ENCODE peak calls at places on chromosomes 2 and 18, in ten cellular contexts. I is effector memory CD4-positive, alpha-beta T cell; U is GM23248; O is lower lobe of right lung; K is spleen; M is K562; X is colonic mucosa; T is transverse colon; H is cardiac muscle cell; S is CD4-positive, alpha-beta memory T cell. P is an unnamed sample.

GRCh38 chr2:109460553-109461324 is 153.0 kb downstream of the SEPTIN10 start:
- DNase-seq in U (no peak), O (no peak), K (peak; percentile 32), S (no peak), H (no peak), M (no peak), T (no peak), X (no peak), I (no peak), P (no peak)

GRCh38 chr2:192410319-192410718 is 215.6 kb upstream of the TMEFF2 start:
- DNase-seq in O (no peak), S (no peak), K (no peak), U (no peak), M (no peak), I (no peak), T (no peak), X (no peak), H (no peak), P (no peak)

GRCh38 chr2:27920148-27920885 is 29.8 kb downstream of the BABAM2 start:
- DNase-seq in X (no peak), H (peak; percentile 85), I (no peak), U (no peak), T (no peak), K (no peak), O (no peak), S (peak; percentile 65), M (no peak), P (no peak)

GRCh38 chr2:62785810-62786593 is 80.5 kb downstream of the EHBP1 start:
- DNase-seq in T (no peak), U (peak; percentile 66), M (no peak), K (no peak), O (no peak), H (peak; percentile 62), S (no peak), X (no peak), I (no peak), P (no peak)

GRCh38 chr2:233142355-233142897 is 82.3 kb downstream of the INPP5D start:
- DNase-seq in H (no peak), U (no peak), X (no peak), K (peak; percentile 68), S (peak; percentile 43), T (no peak), I (no peak), M (no peak), O (no peak), P (no peak)

GRCh38 chr2:120238728-120239487 is 13.7 kb upstream of the RALB start:
- DNase-seq in X (peak; percentile 90), I (no peak), K (peak; percentile 78), M (peak; percentile 55), H (peak; percentile 48), O (no peak), S (no peak), T (peak; percentile 89), U (peak; percentile 97), P (peak; percentile 86)

GRCh38 chr2:23498941-23499340 is 114.0 kb downstream of the KLHL29 start:
- DNase-seq in M (no peak), H (peak; percentile 69), O (no peak), I (no peak), T (no peak), U (peak; percentile 44), K (no peak), S (no peak), X (no peak), P (no peak)

GRCh38 chr2:180604077-180604476 is 376.3 kb upstream of the UBE2E3 start:
- DNase-seq in H (peak; percentile 19), T (peak; percentile 13), O (no peak), X (peak; percentile 18), I (no peak), K (no peak), U (peak; percentile 19), M (no peak), S (peak; percentile 17), P (no peak)

GRCh38 chr2:85695691-85696668 is 1.8 kb downstream of the GNLY start:
- DNase-seq in X (no peak), M (no peak), O (no peak), K (no peak), S (no peak), T (no peak), U (no peak), H (no peak), I (no peak), P (no peak)
- H3K4me3 ChIP-seq in X (no peak overlapping the region), M (no peak overlapping the region), O (no peak overlapping the region), K (no peak overlapping the region), S (no peak overlapping the region), T (no peak overlapping the region), U (no peak overlapping the region), H (no peak overlapping the region), I (no peak overlapping the region), P (no peak overlapping the region)

GRCh38 chr2:85611705-85612587 is at the start of gene C2orf68:
- DNase-seq in S (peak; percentile 83), H (peak; percentile 89), I (peak; percentile 76), T (peak; percentile 92), K (peak; percentile 98), O (peak; percentile 94), U (peak; percentile 94), X (peak; percentile 95), M (peak; percentile 93), P (peak; percentile 94)

GRCh38 chr2:85619617-85620016 is 3.6 kb downstream of the USP39 start:
- DNase-seq in U (peak; percentile 33), H (no peak), O (no peak), M (no peak), K (no peak), S (no peak), T (no peak), X (no peak), I (no peak), P (peak; percentile 38)

GRCh38 chr2:85615413-85615728 is 615 bp upstream of the USP39 start:
- DNase-seq in X (no peak), O (no peak), H (no peak), S (no peak), M (no peak), U (no peak), I (no peak), K (peak; percentile 78), T (no peak), P (no peak)

GRCh38 chr2:85611217-85611704 is 605 bp downstream of the C2orf68 start:
- DNase-seq in T (no peak), X (no peak), I (no peak), U (peak; percentile 48), M (no peak), H (no peak), O (no peak), K (no peak), S (no peak), P (no peak)

DNA sequence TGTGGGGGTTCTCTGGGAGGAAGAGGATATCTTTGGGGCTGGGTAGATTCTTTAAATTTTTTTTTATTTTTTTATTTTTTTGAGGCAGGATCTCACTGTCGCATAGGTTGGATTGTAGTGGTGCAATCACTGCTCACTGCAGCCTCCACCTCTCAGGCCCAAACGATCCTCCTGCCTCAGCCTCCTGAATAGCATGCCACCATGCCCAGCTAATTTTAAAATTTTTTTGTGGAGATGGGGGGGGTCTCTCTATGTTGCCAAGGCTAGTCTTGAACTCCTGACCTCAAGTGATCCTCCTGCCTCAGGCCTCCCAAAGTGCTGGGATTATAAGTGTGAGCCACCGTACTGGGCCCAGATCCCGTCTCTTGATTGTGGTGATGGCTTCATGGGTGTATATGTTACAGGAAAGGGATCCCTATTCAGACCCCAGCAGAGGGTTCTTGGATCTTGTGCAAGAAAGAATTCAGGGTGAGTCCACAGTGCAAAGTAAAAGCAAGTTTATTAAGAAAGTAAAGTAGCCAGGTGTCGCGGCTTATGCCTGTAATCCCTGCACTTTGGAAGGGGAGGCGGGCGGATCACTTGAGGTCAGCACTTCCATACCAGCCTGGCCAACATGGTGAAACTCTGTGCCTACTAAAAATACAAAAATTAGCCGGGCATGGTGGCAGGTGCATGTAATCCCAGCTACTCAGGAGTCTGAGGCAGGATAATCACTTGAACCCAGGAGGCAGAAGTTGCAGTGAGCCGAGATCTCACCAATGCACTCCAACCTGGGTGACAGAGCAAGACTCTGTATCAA is 2.0 kb upstream of the C2orf68 start:
- DNase-seq in K (no peak), S (no peak), I (no peak), U (no peak), X (no peak), H (no peak), O (no peak), M (no peak), T (no peak), P (no peak)
- H3K4me1 ChIP-seq in K (peaks cover 62% of the 10 kb centered on the region), S (peaks cover 49% of the 10 kb centered on the region), I (peaks cover 10% of the 10 kb centered on the region), U (peaks cover 15% of the 10 kb centered on the region), X (peaks cover 13% of the 10 kb centered on the region), H (peaks cover 10% of the 10 kb centered on the region), O (peaks cover 45% of the 10 kb centered on the region), M (peaks cover 33% of the 10 kb centered on the region), T (peaks cover 25% of the 10 kb centered on the region), P (peaks cover 28% of the 10 kb centered on the region)

GRCh38 chr18:59690216-59691045 is 6.8 kb downstream of the CCBE1 start:
- DNase-seq in M (no peak), K (no peak), U (no peak), S (no peak), X (no peak), I (no peak), T (no peak), O (no peak), H (no peak), P (no peak)

GRCh38 chr18:59694824-59695223 is 2.4 kb downstream of the CCBE1 start:
- DNase-seq in M (no peak), O (no peak), X (no peak), H (no peak), K (no peak), T (no peak), S (no peak), I (no peak), U (no peak), P (no peak)

GRCh38 chr18:59695551-59695950 is 1.7 kb downstream of the CCBE1 start:
- DNase-seq in U (no peak), M (no peak), K (no peak), I (no peak), O (no peak), X (no peak), H (no peak), S (no peak), T (no peak), P (no peak)

GRCh38 chr18:59691996-59692395 is 5.2 kb downstream of the CCBE1 start:
- DNase-seq in K (no peak), X (no peak), H (no peak), T (no peak), O (no peak), M (no peak), S (no peak), U (peak; percentile 74), I (no peak), P (no peak)

DNA sequence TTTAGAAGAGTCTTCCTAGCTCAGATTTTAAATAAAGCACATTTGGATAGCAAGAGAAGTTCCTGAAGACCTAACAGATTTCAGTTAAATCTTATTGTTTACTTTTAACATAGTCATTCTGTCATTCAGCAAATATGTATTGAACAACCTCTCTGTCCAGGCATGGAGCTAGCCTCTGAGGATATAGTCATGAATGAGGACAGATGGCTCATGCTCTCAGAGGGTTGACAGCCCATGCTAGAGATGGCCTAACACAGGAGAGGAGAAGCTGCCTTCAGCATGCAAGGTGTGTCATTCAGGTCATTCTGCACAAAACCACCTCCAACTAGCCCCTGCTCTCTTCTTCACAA is 6.2 kb downstream of the CCBE1 start:
- DNase-seq in O (no peak), H (peak; percentile 49), X (peak; percentile 28), S (no peak), U (peak; percentile 36), M (no peak), T (no peak), I (no peak), K (no peak), P (no peak)
- H3K4me3 ChIP-seq in O (no peak overlapping the region), H (no peak overlapping the region), X (no peak overlapping the region), S (no peak overlapping the region), U (no peak overlapping the region), M (no peak overlapping the region), T (no peak overlapping the region), I (no peak overlapping the region), K (no peak overlapping the region), P (no peak overlapping the region)

DNA sequence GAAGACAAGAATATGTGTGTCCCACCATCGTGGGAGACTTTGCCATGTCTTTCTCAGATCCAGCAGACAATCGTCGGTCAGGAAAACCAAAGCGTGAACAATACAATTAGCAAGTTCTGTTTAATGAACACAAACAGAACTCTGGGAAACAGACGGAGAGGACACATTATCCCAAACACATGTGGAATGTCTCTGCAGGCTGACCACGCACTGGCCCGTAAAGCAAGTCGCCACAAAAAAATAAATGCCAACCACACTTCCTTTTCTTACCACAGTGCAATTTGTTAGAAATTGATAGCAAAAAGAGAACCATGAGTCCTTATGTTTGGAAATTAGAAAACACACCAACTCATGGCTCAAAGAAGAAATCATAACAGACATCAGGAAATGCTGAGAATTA is 210.9 kb downstream of the TWIST2 start:
- DNase-seq in I (no peak), S (no peak), T (no peak), M (no peak), X (no peak), H (no peak), U (no peak), O (no peak), K (no peak), P (no peak)
- H3K4me1 ChIP-seq in I (no peaks in the 10 kb centered on the region), S (no peaks in the 10 kb centered on the region), T (no peaks in the 10 kb centered on the region), M (peaks cover 6% of the 10 kb centered on the region), X (no peaks in the 10 kb centered on the region), H (no peaks in the 10 kb centered on the region), U (no peaks in the 10 kb centered on the region), O (no peaks in the 10 kb centered on the region), K (no peaks in the 10 kb centered on the region), P (no peaks in the 10 kb centered on the region)

P was measured in mucosa of descending colon.